ENCODE peak calls at places on chromosomes 3 and 15, in nine cellular contexts. X, Z, Y, G, T, N, V, O and W are unnamed samples.

GRCh38 chr3:13189639-13190375 is 116.6 kb upstream of the IQSEC1 start:
- DNase-seq in X (no peak), Z (no peak), Y (no peak), G (peak), T (peak), N (peak), V (no peak), O (no peak), W (no peak)

GRCh38 chr3:87413821-87414220 is 137.4 kb upstream of the POU1F1 start:
- DNase-seq in X (no peak), Z (no peak), Y (no peak), G (no peak), T (no peak), N (peak), V (no peak), O (no peak), W (no peak)

GRCh38 chr15:52287114-52287513 is 8.5 kb downstream of the MYO5C start:
- DNase-seq in X (no peak), Z (no peak), Y (no peak), G (no peak), T (no peak), N (no peak), V (no peak), O (no peak), W (no peak)

GRCh38 chr3:105177558-105177957 is 189.2 kb upstream of the ALCAM start:
- DNase-seq in X (no peak), Z (no peak), Y (no peak), G (no peak), T (no peak), N (peak), V (no peak), O (no peak), W (no peak)

GRCh38 chr15:60854858-60855568 is 374.1 kb downstream of the RORA start:
- DNase-seq in X (no peak), Z (peak), Y (no peak), G (no peak), T (no peak), N (no peak), V (no peak), O (no peak), W (no peak)

GRCh38 chr3:128145279-128145678 is 8.0 kb upstream of the EEFSEC start:
- DNase-seq in X (no peak), Z (no peak), Y (no peak), G (no peak), T (no peak), N (no peak), V (no peak), O (no peak), W (no peak)

GRCh38 chr3:66582721-66583141 is 81.9 kb upstream of the LRIG1 start:
- DNase-seq in X (peak), Z (no peak), Y (peak), G (no peak), T (peak), N (peak), V (no peak), O (peak), W (peak)

GRCh38 chr15:80569656-80570055 is 125.5 kb upstream of the ABHD17C start:
- DNase-seq in X (no peak), Z (no peak), Y (no peak), G (no peak), T (no peak), N (no peak), V (no peak), O (no peak), W (no peak)

GRCh38 chr3:111283165-111283564 is 211.5 kb downstream of the NECTIN3 start:
- DNase-seq in X (no peak), Z (no peak), Y (no peak), G (no peak), T (no peak), N (no peak), V (no peak), O (no peak), W (no peak)

GRCh38 chr3:197960694-197961581 is 921 bp downstream of the LMLN start:
- DNase-seq in X (no peak), Z (no peak), Y (no peak), G (peak), T (no peak), N (peak), V (no peak), O (no peak), W (no peak)

GRCh38 chr15:78050851-78051250 is 26.7 kb downstream of the TBC1D2B start:
- DNase-seq in X (no peak), Z (no peak), Y (no peak), G (no peak), T (no peak), N (peak), V (no peak), O (peak), W (no peak)

GRCh38 chr3:158105124-158105709 is 1.0 kb downstream of the SHOX2 start:
- DNase-seq in X (no peak), Z (no peak), Y (peak), G (peak), T (no peak), N (peak), V (peak), O (no peak), W (no peak)

GRCh38 chr15:33910741-33911140 is 57.6 kb upstream of the CHRM5 start:
- DNase-seq in X (no peak), Z (no peak), Y (no peak), G (peak), T (no peak), N (peak), V (no peak), O (no peak), W (no peak)

GRCh38 chr3:40516201-40516600 is 8.6 kb upstream of the ZNF621 start:
- DNase-seq in X (no peak), Z (no peak), Y (no peak), G (peak), T (no peak), N (peak), V (no peak), O (no peak), W (no peak)

GRCh38 chr3:102265720-102266119 is 169.1 kb upstream of the ZPLD1 start:
- DNase-seq in X (no peak), Z (no peak), Y (no peak), G (no peak), T (no peak), N (no peak), V (no peak), O (no peak), W (no peak)

GRCh38 chr3:127216415-127217261 is 23.7 kb downstream of the PRR23E start:
- DNase-seq in X (no peak), Z (no peak), Y (no peak), G (no peak), T (no peak), N (peak), V (no peak), O (no peak), W (no peak)

GRCh38 chr3:39101022-39101689 is 6.3 kb downstream of the GORASP1 start:
- DNase-seq in X (peak), Z (no peak), Y (no peak), G (peak), T (no peak), N (peak), V (peak), O (peak), W (peak)

GRCh38 chr15:40244961-40245523 is 6.2 kb downstream of the PAK6 start:
- DNase-seq in X (no peak), Z (no peak), Y (no peak), G (no peak), T (no peak), N (no peak), V (no peak), O (no peak), W (no peak)